ENCODE peak calls at places on chromosomes 1 and 21, in nine cellular contexts. Q is IMR-90, L is neural crest cell, Z is H9, S is type B pancreatic cell, A is heart left ventricle, G is lower lobe of right lung, N is choroid plexus epithelial cell, V is dorsolateral prefrontal cortex. J is an unnamed sample.

GRCh38 chr1:117632269-117633067 is 26.6 kb downstream of the TENT5C start:
- DNase-seq in N (no peak), L (no peak), G (peak), A (no peak), S (no peak), Z (no peak), V (no peak), Q (no peak), J (no peak)

GRCh38 chr1:169288011-169288414 is 79.6 kb downstream of the NME7 start:
- DNase-seq in S (no peak), V (no peak), Z (no peak), G (no peak), Q (peak), A (no peak), N (peak), L (no peak), J (peak)

GRCh38 chr1:30778156-30778978 is 20.8 kb upstream of the LAPTM5 start:
- DNase-seq in G (peak), V (peak), L (no peak), Z (no peak), S (no peak), A (no peak), Q (peak), N (peak), J (peak)

GRCh38 chr1:175649416-175649815 is 94.0 kb downstream of the TNR start:
- DNase-seq in V (no peak), N (no peak), Z (peak), Q (no peak), S (no peak), A (no peak), G (no peak), L (no peak), J (no peak)

GRCh38 chr1:99659755-99660210 is 13.9 kb downstream of the PALMD start:
- DNase-seq in S (no peak), A (no peak), Q (peak), V (no peak), L (no peak), G (no peak), Z (no peak), N (peak), J (peak)

GRCh38 chr1:203888807-203889251 is 27.4 kb downstream of the SNRPE start:
- DNase-seq in S (no peak), A (no peak), G (no peak), V (no peak), N (peak), L (no peak), Q (peak), Z (no peak), J (peak)

GRCh38 chr1:167165948-167166702 is 54.6 kb upstream of the POU2F1 start:
- DNase-seq in V (no peak), S (no peak), Z (peak), A (no peak), Q (no peak), G (no peak), N (peak), L (peak), J (no peak)

GRCh38 chr1:37073752-37074151 is 39.4 kb upstream of the GRIK3 start:
- DNase-seq in S (no peak), N (no peak), G (no peak), A (no peak), Z (no peak), L (no peak), V (no peak), Q (no peak), J (no peak)

GRCh38 chr21:16004523-16004922 is 274.7 kb downstream of the USP25 start:
- DNase-seq in G (no peak), Q (no peak), L (no peak), A (no peak), S (no peak), N (no peak), Z (no peak), V (no peak), J (no peak)

GRCh38 chr21:15999741-16000140 is 270.0 kb downstream of the USP25 start:
- DNase-seq in Q (no peak), A (no peak), L (no peak), N (no peak), G (no peak), S (no peak), V (no peak), Z (no peak), J (no peak)

GRCh38 chr21:16004121-16004520 is 274.3 kb downstream of the USP25 start:
- DNase-seq in G (no peak), Z (no peak), S (no peak), L (no peak), V (no peak), N (peak), A (no peak), Q (peak), J (no peak)

GRCh38 chr21:16007933-16008332 is 278.2 kb downstream of the USP25 start:
- DNase-seq in Q (peak), N (peak), V (no peak), A (no peak), G (no peak), L (no peak), S (no peak), Z (no peak), J (no peak)

DNA sequence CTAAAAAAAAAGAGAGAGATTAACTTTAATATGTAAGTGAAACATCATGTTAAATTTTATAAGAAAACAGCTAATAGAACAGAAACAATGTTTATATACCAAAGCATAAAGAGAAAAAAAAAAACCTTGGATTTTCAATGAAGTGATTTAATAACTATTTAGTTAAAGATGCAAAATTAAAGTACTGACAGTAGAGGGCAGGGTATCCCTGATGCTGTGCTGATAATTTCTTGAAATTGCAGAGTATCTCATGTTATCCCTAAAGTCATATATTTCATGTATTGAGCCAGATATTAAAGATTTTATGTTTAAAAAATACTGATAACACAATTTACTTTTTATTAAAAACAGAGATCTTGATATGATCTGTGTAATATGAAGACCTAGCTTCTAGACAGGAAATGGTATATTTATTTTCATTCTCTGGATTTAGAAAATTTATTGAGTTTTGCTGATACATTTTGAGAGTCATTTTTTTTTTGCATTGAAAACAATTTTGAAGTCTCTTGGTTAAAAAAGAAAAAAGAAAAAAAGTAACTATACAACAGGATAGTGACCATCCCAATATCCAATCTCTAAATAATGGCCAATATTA is 273.2 kb downstream of the USP25 start:
- DNase-seq in S (no peak), N (peak), Q (peak), V (no peak), G (no peak), A (no peak), Z (no peak), L (no peak), J (peak)
- TF ChIP-seq CTCF in S (peak), N (peak), Q (peak), V (peak), G (peak), A (peak), Z (peak), L (peak), J (peak)

GRCh38 chr1:63867429-63868176 is 93.8 kb downstream of the ROR1 start:
- DNase-seq in Q (no peak), A (no peak), G (no peak), Z (no peak), N (no peak), L (no peak), V (no peak), S (no peak), J (no peak)

GRCh38 chr1:63866085-63866484 is 92.3 kb downstream of the ROR1 start:
- DNase-seq in V (no peak), A (no peak), Z (no peak), Q (no peak), G (no peak), L (no peak), N (no peak), S (no peak), J (no peak)

GRCh38 chr1:63865561-63865960 is 91.7 kb downstream of the ROR1 start:
- DNase-seq in A (no peak), L (no peak), N (no peak), V (no peak), Z (no peak), G (no peak), S (no peak), Q (no peak), J (no peak)

GRCh38 chr1:63870152-63870551 is 96.3 kb downstream of the ROR1 start:
- DNase-seq in G (no peak), Z (no peak), L (no peak), A (no peak), V (no peak), Q (no peak), N (no peak), S (no peak), J (no peak)

GRCh38 chr1:63868220-63868897 is 94.5 kb downstream of the ROR1 start:
- DNase-seq in Z (no peak), V (no peak), G (no peak), N (no peak), Q (peak), L (no peak), A (no peak), S (no peak), J (peak)
- TF ChIP-seq CTCF in Z (peak), V (no peak), G (no peak), N (peak), Q (no peak), L (no peak), A (no peak), S (no peak), J (no peak)

DNA sequence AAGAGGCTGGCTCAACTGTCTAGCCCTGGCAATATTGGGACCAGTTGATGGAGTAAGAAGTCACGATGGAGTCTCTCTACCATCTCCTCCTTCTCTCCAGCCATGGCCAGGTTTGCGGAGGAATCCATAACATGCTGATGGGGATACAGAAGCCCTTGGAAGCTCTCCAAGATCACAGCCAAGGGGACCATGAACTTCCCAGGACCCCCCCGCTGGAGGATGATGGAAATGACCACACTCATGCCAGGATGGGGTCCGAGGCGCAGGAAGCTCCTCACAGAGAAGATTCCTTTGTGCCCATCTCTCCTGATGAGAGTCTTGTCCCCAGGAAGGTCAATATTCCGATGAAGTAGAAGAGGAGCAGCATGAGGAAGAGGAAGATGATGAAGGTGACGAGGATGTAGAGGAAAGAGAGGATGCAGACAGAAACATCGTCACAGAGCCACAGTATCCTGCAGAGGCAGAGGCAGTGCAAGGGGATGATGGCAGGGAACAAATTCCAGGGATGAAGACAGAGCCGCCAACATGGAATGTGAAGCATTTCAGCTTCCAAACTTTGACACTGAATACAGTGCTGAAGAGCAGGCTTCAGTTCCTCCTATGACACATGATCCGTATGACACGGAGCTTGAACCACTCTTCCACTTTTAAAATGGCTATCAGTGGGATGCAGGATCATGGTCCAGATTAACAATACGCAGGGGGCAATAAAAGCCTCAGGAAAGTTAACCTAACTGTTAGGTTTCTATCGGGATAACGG is 57.9 kb upstream of the EDN2 start:
- DNase-seq in Z (no peak), V (no peak), Q (no peak), G (no peak), S (no peak), A (peak), N (no peak), L (no peak), J (no peak)
- TF ChIP-seq CTCF in Z (no peak), V (no peak), Q (no peak), G (no peak), S (no peak), A (no peak), N (no peak), L (no peak), J (no peak)

DNA sequence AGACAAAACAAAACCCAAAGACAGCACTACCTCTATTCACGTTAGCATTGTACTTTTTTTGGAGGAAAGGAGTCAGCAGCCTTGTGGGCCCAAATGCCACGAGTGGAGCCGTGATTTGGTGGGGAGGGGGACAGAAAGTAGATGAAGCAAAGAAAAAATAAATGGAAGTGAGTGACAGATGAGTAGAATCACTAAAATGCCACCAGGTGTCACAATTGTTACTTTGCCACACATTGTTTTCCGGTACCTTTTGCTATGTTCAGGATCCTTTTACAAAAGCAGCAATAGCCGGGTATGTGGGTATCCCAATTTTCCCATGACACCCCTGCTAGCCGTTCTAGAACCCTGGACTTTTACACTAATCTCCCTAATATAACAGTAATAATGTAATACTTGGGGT is 85.0 kb upstream of the AK4 start:
- DNase-seq in Z (no peak), V (no peak), N (no peak), Q (no peak), L (no peak), S (no peak), G (no peak), A (no peak), J (no peak)
- TF ChIP-seq CTCF in Z (peak), V (no peak), N (no peak), Q (no peak), L (no peak), S (peak), G (no peak), A (no peak), J (no peak)

GRCh38 chr1:6491480-6491962 is at the start of gene PLEKHG5:
- DNase-seq in A (no peak), Q (peak), Z (peak), L (no peak), S (no peak), G (no peak), N (peak), V (no peak), J (peak)

GRCh38 chr1:6489799-6490180 is 1.7 kb downstream of the PLEKHG5 start:
- DNase-seq in S (peak), V (no peak), N (peak), L (peak), Z (peak), A (peak), G (peak), Q (peak), J (peak)

GRCh38 chr1:6491076-6491449 is 404 bp downstream of the PLEKHG5 start:
- DNase-seq in G (no peak), Q (no peak), L (no peak), V (no peak), A (no peak), N (no peak), S (no peak), Z (no peak), J (no peak)

GRCh38 chr1:6490181-6491075 is 1.0 kb downstream of the PLEKHG5 start:
- DNase-seq in A (peak), G (peak), V (no peak), S (no peak), Q (peak), N (peak), Z (peak), L (peak), J (peak)

DNA sequence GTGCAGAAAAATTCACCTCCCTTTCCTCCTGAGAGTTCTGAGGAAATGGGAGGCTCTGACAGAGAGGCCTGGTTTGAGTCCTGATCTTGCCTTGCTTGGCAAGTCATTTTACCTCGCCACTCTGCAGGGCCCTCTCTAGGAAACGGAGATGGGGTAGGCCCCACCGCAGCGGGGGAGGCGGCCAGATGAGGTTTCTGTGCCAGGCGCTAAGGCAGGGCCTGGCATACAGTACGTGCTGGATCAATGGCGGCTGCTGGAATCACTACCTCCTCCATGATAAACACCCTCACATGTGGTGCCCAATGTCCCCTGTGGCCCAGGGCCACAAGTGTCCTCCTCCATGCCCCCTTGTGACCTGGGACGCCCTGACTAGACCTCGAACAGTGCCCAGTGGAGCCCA is 499 bp upstream of the PLEKHG5 start:
- DNase-seq in V (no peak), G (no peak), S (no peak), L (no peak), Q (no peak), Z (no peak), A (no peak), N (no peak), J (no peak)
- TF ChIP-seq CTCF in V (no peak), G (no peak), S (no peak), L (no peak), Q (no peak), Z (no peak), A (no peak), N (no peak), J (no peak)

DNA sequence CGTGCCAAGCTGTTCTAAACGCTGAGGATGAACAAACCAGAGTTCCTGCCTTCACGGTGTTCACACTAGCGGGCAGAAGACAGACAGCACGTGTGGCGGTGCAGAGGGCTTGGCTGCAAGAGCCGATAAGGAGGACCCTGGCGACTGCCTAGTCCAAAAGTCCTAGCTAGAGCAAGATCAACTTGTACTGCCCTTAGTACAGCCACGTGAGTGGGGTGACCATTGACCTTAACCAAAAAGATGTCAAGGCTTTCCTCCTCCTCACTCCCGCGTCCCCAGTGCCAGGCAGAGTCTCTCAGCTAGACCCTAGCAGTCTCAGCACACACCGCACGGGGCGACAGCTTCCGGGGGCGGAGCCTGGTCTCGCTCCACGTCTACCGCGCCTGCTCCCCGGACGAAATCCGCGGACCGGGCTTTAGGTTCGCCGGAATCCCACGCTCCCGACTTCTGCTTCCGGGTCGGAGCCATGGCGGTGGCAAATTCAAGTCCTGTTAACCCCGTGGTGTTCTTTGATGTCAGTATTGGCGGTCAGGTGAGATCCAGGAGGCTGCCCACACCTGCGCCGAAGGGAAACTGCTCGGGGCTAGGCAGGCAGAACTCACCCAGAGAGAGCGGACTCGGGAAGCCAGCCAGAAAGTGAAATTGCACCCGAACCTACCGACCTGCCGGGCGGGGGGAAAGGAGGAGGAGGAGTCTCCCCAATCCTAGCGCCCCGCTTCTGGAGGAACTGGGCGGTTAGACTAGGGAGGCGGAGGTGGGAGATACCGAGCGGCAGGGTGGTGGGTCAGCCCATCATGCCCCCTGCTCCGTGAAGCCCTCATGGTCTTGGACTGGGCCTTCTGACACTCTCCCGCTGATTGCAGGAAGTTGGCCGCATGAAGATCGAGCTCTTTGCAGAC is at the start of gene PPIH:
- DNase-seq in G (peak), A (peak), Z (peak), V (peak), S (peak), N (peak), Q (peak), L (peak), J (peak)
- TF ChIP-seq CTCF in G (peak), A (no peak), Z (peak), V (peak), S (peak), N (peak), Q (peak), L (peak), J (peak)

GRCh38 chr1:24960071-24960801 is 30.2 kb upstream of the RUNX3 start:
- DNase-seq in G (no peak), Q (no peak), V (no peak), Z (no peak), N (no peak), A (no peak), S (no peak), L (no peak), J (no peak)
- TF ChIP-seq CTCF in G (no peak), Q (no peak), V (no peak), Z (no peak), N (no peak), A (no peak), S (no peak), L (no peak), J (no peak)

J was measured in HFFc6.